ENCODE peak calls at places on chromosome 9, in five cellular contexts. S is foreskin keratinocyte, D is GM12892, M is RCC 7860, G is COLO829. I is an unnamed sample.

GRCh38 chr9:108259917-108260675 is 595.7 kb downstream of the ACTL7B start:
- DNase-seq in M (no peak), G (no peak), D (no peak), S (peak), I (peak)

GRCh38 chr9:37337301-37337905 is 85.1 kb upstream of the GRHPR start:
- DNase-seq in M (no peak), D (no peak), G (no peak), S (no peak), I (no peak)

GRCh38 chr9:3751125-3751758 is 225.4 kb upstream of the RFX3 start:
- DNase-seq in M (peak), G (no peak), S (peak), D (no peak), I (peak)

GRCh38 chr9:72772641-72773040 is 180.2 kb downstream of the ALDH1A1 start:
- DNase-seq in D (no peak), M (no peak), G (no peak), S (no peak), I (no peak)

GRCh38 chr9:134031071-134031470 is 5.8 kb downstream of the BRD3OS start:
- DNase-seq in S (no peak), M (no peak), G (no peak), D (no peak), I (no peak)

GRCh38 chr9:81827616-81828296 is 100.5 kb upstream of the SPATA31D4 start:
- DNase-seq in G (no peak), S (no peak), D (no peak), M (no peak), I (no peak)

GRCh38 chr9:117779760-117780159 is 75.6 kb downstream of the TLR4 start:
- DNase-seq in G (no peak), S (no peak), M (no peak), D (no peak), I (no peak)

GRCh38 chr9:14179449-14179848 is 134.5 kb downstream of the NFIB start:
- DNase-seq in G (no peak), M (no peak), S (no peak), D (no peak), I (no peak)

GRCh38 chr9:120714846-120715231 is 569 bp upstream of the MEGF9 start:
- DNase-seq in D (no peak), S (no peak), M (no peak), G (no peak), I (no peak)

GRCh38 chr9:114417511-114417910 is 29.7 kb upstream of the AKNA start:
- DNase-seq in M (no peak), S (no peak), G (no peak), D (no peak), I (peak)

GRCh38 chr9:130530932-130531331 is 48.4 kb upstream of the FUBP3 start:
- DNase-seq in G (no peak), M (no peak), D (no peak), S (no peak), I (no peak)

GRCh38 chr9:105822814-105823213 is 128.5 kb downstream of the TMEM38B start:
- DNase-seq in D (no peak), M (no peak), S (no peak), G (no peak), I (no peak)

GRCh38 chr9:126207256-126207655 is 119.4 kb upstream of the MVB12B start:
- DNase-seq in G (no peak), M (no peak), S (no peak), D (no peak), I (no peak)

GRCh38 chr9:76092572-76092971 is 202.1 kb downstream of the PCSK5 start:
- DNase-seq in D (no peak), S (no peak), G (peak), M (no peak), I (peak)

GRCh38 chr9:133126697-133127339 is 5.8 kb upstream of the RALGDS start:
- DNase-seq in D (no peak), M (no peak), S (no peak), G (no peak), I (no peak)

GRCh38 chr9:136820947-136821332 is 13.2 kb downstream of the RABL6 start:
- DNase-seq in S (no peak), D (no peak), M (no peak), G (no peak), I (no peak)

GRCh38 chr9:134163374-134164196 is 779 bp downstream of the RNU6ATAC start:
- DNase-seq in S (peak), G (no peak), D (peak), M (no peak), I (peak)

GRCh38 chr9:120894404-120895226 is 17.6 kb upstream of the PHF19 start:
- DNase-seq in S (no peak), D (no peak), G (no peak), M (no peak), I (no peak)

GRCh38 chr9:86638109-86638508 is 283.9 kb upstream of the TUT7 start:
- DNase-seq in D (no peak), M (no peak), G (no peak), S (no peak), I (no peak)

GRCh38 chr9:21813575-21814473 is 11.4 kb downstream of the MTAP start:
- DNase-seq in M (peak), D (no peak), G (peak), S (peak), I (peak)

I was measured in RPMI7951.